ENCODE peak calls at places on chromosomes 13 and 19, in five cellular contexts. X is adrenal gland; B is choroid plexus epithelial cell; Y is IMR-90; T is CD8-positive, alpha-beta T cell. R is an unnamed sample.

GRCh38 chr13:100872761-100873160 is 198.2 kb upstream of the TMTC4 start:
- DNase-seq in T (no peak), X (no peak), Y (peak), B (peak), R (no peak)

GRCh38 chr13:113497217-113497616 is 6.7 kb upstream of the DCUN1D2 start:
- DNase-seq in Y (peak), X (no peak), B (peak), T (no peak), R (no peak)

GRCh38 chr19:43738780-43739211 is 16.0 kb downstream of the SMG9 start:
- DNase-seq in X (no peak), B (no peak), Y (no peak), T (no peak), R (no peak)

GRCh38 chr19:28014821-28015405 is 1198.0 kb downstream of the UQCRFS1 start:
- DNase-seq in X (no peak), T (no peak), B (no peak), Y (no peak), R (no peak)

GRCh38 chr13:44373601-44374347 is at the start of gene SERP2:
- DNase-seq in Y (no peak), X (peak), B (no peak), T (no peak), R (no peak)

GRCh38 chr13:111906306-111906705 is 160.6 kb upstream of the SOX1 start:
- DNase-seq in T (no peak), B (no peak), Y (no peak), X (peak), R (no peak)

GRCh38 chr13:36261976-36262375 is 35.6 kb downstream of the CCDC169 start:
- DNase-seq in B (peak), X (no peak), T (no peak), Y (no peak), R (no peak)

GRCh38 chr19:17037966-17038500 is 11.4 kb upstream of the CPAMD8 start:
- DNase-seq in T (no peak), B (no peak), X (no peak), Y (no peak), R (no peak)

GRCh38 chr19:35462476-35462953 is 14.5 kb downstream of the FFAR2 start:
- DNase-seq in X (no peak), Y (no peak), B (no peak), T (peak), R (no peak)

GRCh38 chr19:21604351-21604926 is 99.0 kb downstream of the ZNF429 start:
- DNase-seq in X (no peak), T (no peak), Y (peak), B (peak), R (no peak)

GRCh38 chr13:114034481-114034891 is 60.6 kb upstream of the C13orf46 start:
- DNase-seq in T (no peak), Y (peak), X (no peak), B (peak), R (no peak)

GRCh38 chr13:51153527-51153926 is 42.5 kb upstream of the C13orf42 start:
- DNase-seq in T (no peak), X (no peak), B (no peak), Y (no peak), R (no peak)

GRCh38 chr13:38463047-38463446 is 113.4 kb downstream of the UFM1 start:
- DNase-seq in T (no peak), Y (no peak), X (no peak), B (no peak), R (no peak)

GRCh38 chr13:113162783-113163685 is 4.6 kb downstream of the PROZ start:
- DNase-seq in T (no peak), Y (no peak), B (no peak), X (no peak), R (no peak)

GRCh38 chr13:28347456-28348371 is 147.2 kb downstream of the FLT1 start:
- DNase-seq in X (no peak), T (no peak), Y (no peak), B (no peak), R (no peak)

GRCh38 chr13:114102521-114103288 is 29.7 kb downstream of the RASA3 start:
- DNase-seq in Y (no peak), B (no peak), X (no peak), T (no peak), R (no peak)

GRCh38 chr13:99406799-99407201 is 94.5 kb upstream of the TM9SF2 start:
- DNase-seq in Y (no peak), X (no peak), T (no peak), B (peak), R (no peak)

GRCh38 chr19:48726573-48726972 is 7.0 kb upstream of the MAMSTR start:
- DNase-seq in T (no peak), X (no peak), B (no peak), Y (no peak), R (no peak)

GRCh38 chr13:101690871-101691270 is 238.4 kb downstream of the ITGBL1 start:
- DNase-seq in X (no peak), T (no peak), B (no peak), Y (no peak), R (no peak)

GRCh38 chr19:4972509-4973230 is 3.8 kb downstream of the KDM4B start:
- DNase-seq in Y (peak), B (peak), X (peak), T (no peak), R (no peak)

GRCh38 chr19:48696353-48697010 is 711 bp downstream of the FUT2 start:
- DNase-seq in Y (no peak), B (no peak), T (no peak), X (no peak), R (no peak)

GRCh38 chr19:42313096-42313839 is at the start of gene TMEM145:
- DNase-seq in X (no peak), Y (peak), B (peak), T (no peak), R (no peak)

GRCh38 chr19:18460313-18460712 is 22.4 kb upstream of the ISYNA1 start:
- DNase-seq in X (peak), B (peak), T (no peak), Y (peak), R (peak)

GRCh38 chr13:79937311-79938243 is 403.3 kb downstream of the SPRY2 start:
- DNase-seq in Y (no peak), X (no peak), B (no peak), T (no peak), R (no peak)

GRCh38 chr13:73364706-73365105 is 305.9 kb downstream of the KLF5 start:
- DNase-seq in B (no peak), Y (no peak), X (no peak), T (no peak), R (no peak)

GRCh38 chr19:54525636-54526035 is 23.0 kb downstream of the LAIR2 start:
- DNase-seq in T (no peak), B (no peak), Y (no peak), X (no peak), R (no peak)

GRCh38 chr19:51549533-51550324 is 18.3 kb upstream of the SIGLEC6 start:
- DNase-seq in B (no peak), T (no peak), X (no peak), Y (no peak), R (no peak)

GRCh38 chr19:51551673-51552440 is 19.2 kb upstream of the ZNF175 start:
- DNase-seq in B (no peak), T (no peak), Y (no peak), X (no peak), R (no peak)

GRCh38 chr19:51552608-51552995 is 18.5 kb upstream of the ZNF175 start:
- DNase-seq in B (no peak), Y (no peak), X (no peak), T (no peak), R (no peak)

GRCh38 chr19:51550848-51551672 is 19.6 kb upstream of the SIGLEC6 start:
- DNase-seq in T (no peak), X (no peak), Y (no peak), B (no peak), R (no peak)

GRCh38 chr19:51552996-51553725 is 17.9 kb upstream of the ZNF175 start:
- DNase-seq in T (peak), B (peak), X (peak), Y (peak), R (no peak)
- H3K4me3 ChIP-seq in T (no peak), B (no peak), X (no peak), Y (no peak), R (no peak)

GRCh38 chr19:6433165-6433564 is 398 bp downstream of the SLC25A41 start:
- DNase-seq in B (no peak), T (no peak), X (no peak), Y (no peak), R (no peak)
- TF ChIP-seq CTCF in B (no peak), T (no peak), X (no peak), Y (no peak), R (no peak)

DNA sequence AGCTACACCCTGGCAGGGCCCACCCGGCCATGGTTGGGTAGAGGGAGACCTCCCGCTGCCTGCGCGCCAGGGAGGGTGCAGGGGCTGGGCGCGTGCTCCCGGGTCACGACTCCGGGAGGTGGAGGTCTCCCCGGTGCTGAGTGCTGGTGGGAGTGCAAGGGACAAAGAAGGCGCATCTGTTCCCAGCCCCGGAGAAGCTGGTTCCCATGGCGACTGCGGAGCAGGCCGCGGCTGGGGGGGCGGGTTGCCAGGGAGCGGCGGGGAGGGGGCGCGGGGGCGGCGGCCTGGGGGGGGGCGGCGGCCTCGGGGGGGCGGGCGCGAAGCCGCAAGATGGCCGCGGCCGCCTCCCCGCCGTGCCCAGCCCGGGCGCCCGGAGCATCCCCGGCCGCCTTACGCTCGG is 1.2 kb downstream of the CBARP start:
- DNase-seq in Y (no peak), X (no peak), T (no peak), B (no peak), R (no peak)
- H3K4me3 ChIP-seq in Y (peak), X (no peak), T (no peak), B (peak), R (peak)

DNA sequence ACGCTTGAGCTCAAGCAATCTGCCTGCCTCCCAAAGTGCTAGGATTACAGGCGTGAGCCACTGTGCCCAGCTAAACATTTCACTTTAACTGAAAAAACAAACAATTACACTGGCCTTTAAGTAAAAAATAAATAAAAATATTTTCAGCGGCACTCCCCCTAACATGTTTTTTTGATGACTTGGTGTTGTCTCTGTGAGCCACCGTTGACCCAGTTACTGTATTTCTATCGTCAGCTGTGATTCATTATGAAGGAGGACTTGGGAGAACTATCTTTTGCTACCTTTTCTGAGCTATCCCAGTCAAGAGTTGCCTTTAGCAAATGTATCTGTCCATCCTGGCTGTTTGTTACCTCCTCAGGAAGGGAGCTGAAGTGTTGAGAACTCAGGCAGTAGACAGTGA is 18.5 kb upstream of the C19orf33 start:
- DNase-seq in B (peak), Y (peak), X (no peak), T (no peak), R (no peak)
- TF ChIP-seq CTCF in B (no peak), Y (no peak), X (no peak), T (no peak), R (no peak)

GRCh38 chr13:33873251-33873908 is 55.4 kb downstream of the RFC3 start:
- DNase-seq in Y (no peak), B (no peak), X (no peak), T (no peak), R (no peak)

GRCh38 chr13:33872005-33872351 is 54.0 kb downstream of the RFC3 start:
- DNase-seq in X (peak), Y (no peak), B (no peak), T (no peak), R (no peak)

GRCh38 chr13:33870046-33870668 is 52.2 kb downstream of the RFC3 start:
- DNase-seq in Y (no peak), X (no peak), B (no peak), T (no peak), R (no peak)

GRCh38 chr13:33869005-33869404 is 51.1 kb downstream of the RFC3 start:
- DNase-seq in X (no peak), T (no peak), B (no peak), Y (no peak), R (peak)

DNA sequence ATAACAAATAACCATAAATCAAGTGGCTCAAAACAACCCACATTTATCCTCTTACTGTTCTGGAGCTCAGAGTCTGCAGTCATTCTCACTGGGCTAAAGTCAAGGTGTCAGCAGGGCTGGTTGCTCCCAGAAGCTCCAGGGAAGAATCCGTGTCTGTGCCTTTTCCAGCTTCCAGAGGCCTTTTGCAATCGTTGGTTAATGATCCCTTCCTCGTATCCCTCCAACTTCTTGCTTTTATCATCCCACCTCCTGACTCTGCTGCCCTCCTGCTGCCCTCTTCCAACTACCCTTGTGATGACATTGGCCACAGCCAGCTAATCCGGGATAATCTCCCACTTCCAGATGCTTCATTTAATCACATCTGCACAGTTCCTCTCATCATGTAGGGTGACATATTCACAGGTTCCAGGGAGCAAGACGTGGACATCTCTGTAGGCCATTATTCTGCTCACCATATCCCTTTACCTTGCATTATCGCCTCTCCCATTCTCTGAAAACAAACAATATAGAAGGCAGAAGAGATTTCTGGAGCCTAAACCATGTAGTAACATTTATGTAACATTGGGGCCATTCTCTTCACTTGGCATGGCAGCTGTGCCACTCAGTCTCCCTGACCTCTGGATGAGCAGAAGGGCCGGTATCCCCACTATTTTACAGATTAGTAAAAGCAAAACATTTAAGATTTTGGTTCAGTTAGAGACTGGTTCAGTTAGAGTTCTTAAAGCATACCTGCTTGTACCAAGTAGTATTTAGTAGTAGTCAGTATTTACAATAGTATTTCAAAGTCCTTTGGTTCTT is 53.5 kb downstream of the RFC3 start:
- DNase-seq in X (no peak), Y (no peak), T (no peak), B (no peak), R (no peak)
- H3K4me3 ChIP-seq in X (no peak), Y (no peak), T (no peak), B (no peak), R (no peak)

GRCh38 chr19:29923653-29924052 is 18.4 kb upstream of the URI1 start:
- DNase-seq in B (no peak), X (no peak), T (no peak), Y (no peak), R (no peak)
- TF ChIP-seq CTCF in B (no peak), X (no peak), T (no peak), Y (no peak), R (no peak)